ENCODE peak calls at places on chromosomes 6 and 20, in ten cellular contexts. P is psoas muscle, H is Panc1, Y is ovary, O is hepatocyte, Q is RWPE2, V is heart right ventricle, M is RWPE1, I is fibroblast of lung, W is stomach. U is an unnamed sample.

GRCh38 chr20:35551485-35551884 is 9.6 kb downstream of the ERGIC3 start:
- DNase-seq in P (peak; percentile 45), H (no peak), Y (no peak), O (no peak), Q (no peak), V (no peak), M (no peak), I (peak; percentile 6), W (no peak), U (no peak)

GRCh38 chr6:170212051-170212756 is 78.7 kb downstream of the DLL1 start:
- DNase-seq in P (no peak), H (no peak), Y (peak; percentile 10), O (no peak), Q (peak; percentile 35), V (no peak), M (no peak), I (no peak), W (no peak), U (peak; percentile 33)

GRCh38 chr6:150547511-150548222 is 52.0 kb upstream of the PLEKHG1 start:
- DNase-seq in P (peak; percentile 61), H (no peak), Y (no peak), O (no peak), Q (no peak), V (peak; percentile 81), M (no peak), I (no peak), W (no peak), U (no peak)

GRCh38 chr6:7238900-7239589 is 74.0 kb downstream of the SSR1 start:
- DNase-seq in P (peak; percentile 95), H (no peak), Y (peak; percentile 84), O (peak; percentile 90), Q (peak; percentile 78), V (peak; percentile 89), M (peak; percentile 48), I (peak; percentile 67), W (peak; percentile 96), U (peak; percentile 97)

GRCh38 chr6:24428615-24429014 is 25.9 kb downstream of the MRS2 start:
- DNase-seq in P (no peak), H (no peak), Y (no peak), O (no peak), Q (no peak), V (no peak), M (peak; percentile 21), I (peak; percentile 50), W (no peak), U (no peak)

GRCh38 chr20:54167909-54168872 is 5.6 kb downstream of the CYP24A1 start:
- DNase-seq in P (no peak), H (no peak), Y (no peak), O (peak; percentile 28), Q (peak; percentile 95), V (no peak), M (peak; percentile 87), I (peak; percentile 34), W (no peak), U (no peak)

GRCh38 chr6:158081657-158081935 is 86.5 kb downstream of the SERAC1 start:
- DNase-seq in P (no peak), H (no peak), Y (no peak), O (no peak), Q (no peak), V (no peak), M (no peak), I (no peak), W (no peak), U (no peak)

GRCh38 chr6:127900935-127901334 is at the start of gene THEMIS:
- DNase-seq in P (no peak), H (no peak), Y (no peak), O (no peak), Q (no peak), V (no peak), M (no peak), I (no peak), W (no peak), U (no peak)

GRCh38 chr20:32091888-32092346 is 17.6 kb upstream of the TM9SF4 start:
- DNase-seq in P (peak; percentile 84), H (peak; percentile 67), Y (peak; percentile 70), O (peak; percentile 95), Q (peak; percentile 89), V (peak; percentile 66), M (peak; percentile 79), I (peak; percentile 54), W (peak; percentile 78), U (peak; percentile 74)

GRCh38 chr6:136035378-136036070 is 184.0 kb downstream of the PDE7B start:
- DNase-seq in P (no peak), H (no peak), Y (no peak), O (no peak), Q (no peak), V (peak; percentile 69), M (no peak), I (peak; percentile 56), W (no peak), U (no peak)

GRCh38 chr6:108742041-108742440 is 106.2 kb upstream of the ARMC2 start:
- DNase-seq in P (no peak), H (no peak), Y (no peak), O (no peak), Q (no peak), V (no peak), M (no peak), I (no peak), W (no peak), U (no peak)

GRCh38 chr6:26044140-26045045 is 42.8 kb upstream of the HFE start:
- DNase-seq in P (peak; percentile 77), H (no peak), Y (peak; percentile 76), O (no peak), Q (no peak), V (no peak), M (no peak), I (peak; percentile 35), W (no peak), U (peak; percentile 74)

GRCh38 chr6:138403324-138403800 is 661 bp upstream of the HEBP2 start:
- DNase-seq in P (peak; percentile 74), H (no peak), Y (peak; percentile 45), O (peak; percentile 69), Q (no peak), V (peak; percentile 45), M (peak; percentile 13), I (no peak), W (peak; percentile 36), U (peak; percentile 64)

GRCh38 chr6:130425532-130425931 is 59.7 kb downstream of the TMEM200A start:
- DNase-seq in P (no peak), H (no peak), Y (no peak), O (no peak), Q (no peak), V (no peak), M (no peak), I (peak; percentile 77), W (no peak), U (no peak)
- H3K27ac ChIP-seq in P (no peak overlapping the region), H (no peak overlapping the region), Y (no peak overlapping the region), O (peak overlapping the region; percentile 4), Q (no peak overlapping the region), V (no peak overlapping the region), M (no peak overlapping the region), I (no peak overlapping the region), W (no peak overlapping the region), U (no peak overlapping the region)

GRCh38 chr6:32154514-32155161 is 697 bp downstream of the PPT2 start:
- DNase-seq in P (peak; percentile 83), H (no peak), Y (peak; percentile 84), O (peak; percentile 90), Q (no peak), V (peak; percentile 66), M (peak; percentile 67), I (peak; percentile 60), W (peak; percentile 81), U (peak; percentile 75)
- TF ChIP-seq CTCF in P (peak; percentile 44), H (peak; percentile 85), Y (no peak), O (peak; percentile 69), Q (peak; percentile 72), V (peak; percentile 58), M (peak; percentile 70), I (peak; percentile 42), W (peak; percentile 73), U (peak; percentile 67)

GRCh38 chr6:33208089-33208967 is at the start of gene RING1:
- DNase-seq in P (peak; percentile 93), H (no peak), Y (peak; percentile 93), O (peak; percentile 92), Q (peak; percentile 70), V (peak; percentile 90), M (peak; percentile 84), I (peak; percentile 72), W (peak; percentile 89), U (peak; percentile 90)

GRCh38 chr6:33205172-33206026 is 944 bp downstream of the HSD17B8 start:
- DNase-seq in P (peak; percentile 46), H (peak; percentile 59), Y (no peak), O (peak; percentile 55), Q (no peak), V (no peak), M (peak; percentile 82), I (peak; percentile 92), W (no peak), U (no peak)

GRCh38 chr6:33207569-33208088 is 671 bp upstream of the RING1 start:
- DNase-seq in P (peak; percentile 71), H (no peak), Y (peak; percentile 71), O (peak; percentile 80), Q (no peak), V (peak; percentile 53), M (peak; percentile 52), I (peak; percentile 50), W (peak; percentile 48), U (peak; percentile 52)

GRCh38 chr6:33206027-33206863 is 1.8 kb downstream of the HSD17B8 start:
- DNase-seq in P (no peak), H (no peak), Y (no peak), O (no peak), Q (no peak), V (no peak), M (no peak), I (peak; percentile 42), W (no peak), U (no peak)

GRCh38 chr6:33206864-33207568 is 1.3 kb upstream of the RING1 start:
- DNase-seq in P (no peak), H (no peak), Y (no peak), O (peak; percentile 68), Q (peak; percentile 73), V (no peak), M (peak; percentile 57), I (peak; percentile 63), W (no peak), U (no peak)
- H3K27ac ChIP-seq in P (no peak overlapping the region), H (peak overlapping the region; percentile 95), Y (peak overlapping the region; percentile 88), O (peak overlapping the region; percentile 94), Q (peak overlapping the region; percentile 87), V (no peak overlapping the region), M (peak overlapping the region; percentile 95), I (peak overlapping the region; percentile 96), W (peak overlapping the region; percentile 96), U (no peak overlapping the region)

DNA sequence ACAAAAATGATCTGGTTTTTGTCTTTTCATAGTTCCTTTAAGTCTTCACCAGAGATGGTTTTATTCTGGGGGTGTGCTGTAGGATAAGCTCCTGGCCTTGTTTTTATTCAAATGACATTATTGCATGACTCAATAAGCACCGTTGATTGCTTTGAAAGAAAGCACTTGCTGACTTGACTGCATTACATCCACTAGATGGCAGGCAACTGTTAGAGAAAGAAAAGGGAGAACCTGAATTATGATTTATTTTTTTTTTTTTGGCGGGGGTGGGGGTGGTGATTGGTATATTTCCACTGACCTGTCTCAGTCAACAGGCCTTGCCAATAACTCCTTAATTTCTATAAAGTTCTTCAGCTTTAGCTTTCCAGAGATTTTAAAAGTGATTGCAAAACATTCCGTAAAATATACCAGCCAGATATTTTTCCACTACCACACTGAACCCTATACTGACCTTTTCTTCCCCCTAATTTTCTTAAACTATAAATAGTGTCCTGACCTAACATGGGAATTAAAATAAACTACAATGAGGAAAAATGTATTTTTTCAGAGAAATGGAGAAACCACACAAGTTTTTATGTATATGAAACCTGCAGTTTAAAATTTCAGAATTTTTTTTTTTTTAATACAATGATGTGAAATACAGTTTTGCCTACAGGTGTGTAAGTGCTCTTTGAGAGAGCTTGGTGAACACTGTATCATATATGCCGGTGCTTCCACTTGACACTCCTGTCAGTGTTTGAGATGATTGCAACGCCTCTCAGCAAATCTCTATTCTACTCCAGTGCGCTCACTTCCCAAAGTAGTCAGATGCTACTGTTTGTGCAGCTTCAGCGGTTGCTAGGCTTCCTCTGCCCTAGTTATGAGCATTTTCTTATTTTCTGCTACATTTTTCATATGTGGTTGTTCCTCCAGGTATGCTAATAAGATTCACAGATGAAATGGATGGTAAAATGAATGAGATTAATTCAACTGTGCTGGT is 274.3 kb downstream of the CD109 start:
- DNase-seq in P (no peak), H (peak; percentile 35), Y (no peak), O (peak; percentile 64), Q (no peak), V (peak; percentile 28), M (peak; percentile 57), I (peak; percentile 64), W (no peak), U (no peak)
- TF ChIP-seq CTCF in P (peak; percentile 43), H (peak; percentile 77), Y (peak; percentile 13), O (peak; percentile 89), Q (peak; percentile 87), V (peak; percentile 46), M (peak; percentile 86), I (peak; percentile 81), W (peak; percentile 46), U (peak; percentile 53)

U was measured in right lobe of liver.